ENCODE peak calls at places on chromosomes 5 and 9, in seven cellular contexts. K, I, N, R, Y, S and U are unnamed samples.

GRCh38 chr5:96885518-96886338 is 9.4 kb downstream of the ERAP2 start:
- DNase-seq in K (no peak), I (peak), N (no peak), R (no peak), Y (peak), S (no peak), U (peak)

GRCh38 chr9:77841739-77842386 is 189.7 kb downstream of the GNAQ start:
- DNase-seq in K (no peak), I (no peak), N (no peak), R (no peak), Y (no peak), S (no peak), U (no peak)

GRCh38 chr5:13831236-13831810 is 113.2 kb downstream of the DNAH5 start:
- DNase-seq in K (no peak), I (no peak), N (peak), R (no peak), Y (no peak), S (peak), U (no peak)

GRCh38 chr5:56564451-56565223 is 250.7 kb upstream of the MAP3K1 start:
- DNase-seq in K (no peak), I (no peak), N (no peak), R (no peak), Y (no peak), S (no peak), U (no peak)

GRCh38 chr9:135825435-135826187 is 81.7 kb downstream of the CAMSAP1 start:
- DNase-seq in K (no peak), I (no peak), N (no peak), R (no peak), Y (no peak), S (peak), U (no peak)

GRCh38 chr5:76953551-76954382 is 922 bp downstream of the CRHBP start:
- DNase-seq in K (no peak), I (no peak), N (peak), R (no peak), Y (no peak), S (peak), U (no peak)

GRCh38 chr5:35778259-35778769 is 78.4 kb upstream of the IL7R start:
- DNase-seq in K (no peak), I (no peak), N (no peak), R (no peak), Y (no peak), S (no peak), U (no peak)

GRCh38 chr5:76269259-76269958 is 133.7 kb upstream of the IQGAP2 start:
- DNase-seq in K (no peak), I (no peak), N (peak), R (no peak), Y (no peak), S (no peak), U (peak)

GRCh38 chr9:7115606-7116005 is 357.8 kb downstream of the KDM4C start:
- DNase-seq in K (no peak), I (no peak), N (no peak), R (no peak), Y (no peak), S (no peak), U (no peak)

GRCh38 chr9:120579139-120579749 is 723 bp downstream of the CDK5RAP2 start:
- DNase-seq in K (no peak), I (no peak), N (peak), R (no peak), Y (no peak), S (no peak), U (no peak)

GRCh38 chr9:84439253-84439652 is 98.7 kb upstream of the SLC28A3 start:
- DNase-seq in K (no peak), I (no peak), N (no peak), R (no peak), Y (no peak), S (no peak), U (no peak)

GRCh38 chr9:123544007-123544827 is 188.2 kb downstream of the CRB2 start:
- DNase-seq in K (no peak), I (no peak), N (peak), R (peak), Y (no peak), S (peak), U (no peak)

GRCh38 chr9:121196389-121196788 is 5.3 kb downstream of the RAB14 start:
- DNase-seq in K (no peak), I (no peak), N (no peak), R (no peak), Y (no peak), S (no peak), U (no peak)

GRCh38 chr5:42022383-42022782 is 97.3 kb downstream of the FBXO4 start:
- DNase-seq in K (no peak), I (no peak), N (no peak), R (no peak), Y (no peak), S (no peak), U (no peak)

GRCh38 chr9:132511191-132511999 is 71.0 kb upstream of the BARHL1 start:
- DNase-seq in K (no peak), I (no peak), N (no peak), R (no peak), Y (no peak), S (no peak), U (no peak)

GRCh38 chr9:97858826-97859225 is 5.8 kb downstream of the FOXE1 start:
- DNase-seq in K (no peak), I (no peak), N (no peak), R (no peak), Y (no peak), S (no peak), U (no peak)

GRCh38 chr9:117073539-117074336 is 341.1 kb downstream of the ASTN2 start:
- DNase-seq in K (no peak), I (no peak), N (peak), R (no peak), Y (no peak), S (peak), U (no peak)

GRCh38 chr5:180642181-180643140 is 6.9 kb downstream of the FLT4 start:
- DNase-seq in K (no peak), I (no peak), N (no peak), R (no peak), Y (no peak), S (no peak), U (no peak)

GRCh38 chr5:156411131-156411727 is 84.3 kb downstream of the SGCD start:
- DNase-seq in K (no peak), I (no peak), N (peak), R (no peak), Y (no peak), S (no peak), U (no peak)

GRCh38 chr9:89637787-89638186 is 33.0 kb downstream of the GADD45G start:
- DNase-seq in K (no peak), I (no peak), N (peak), R (no peak), Y (no peak), S (no peak), U (no peak)

GRCh38 chr9:97365634-97366033 is 46.3 kb upstream of the TDRD7 start:
- DNase-seq in K (no peak), I (no peak), N (no peak), R (no peak), Y (no peak), S (no peak), U (no peak)

GRCh38 chr5:93162201-93162654 is 418.8 kb downstream of the NR2F1-AS1 start:
- DNase-seq in K (no peak), I (no peak), N (peak), R (no peak), Y (no peak), S (no peak), U (no peak)

GRCh38 chr9:105385372-105385985 is 62.4 kb upstream of the FSD1L start:
- DNase-seq in K (peak), I (no peak), N (no peak), R (no peak), Y (no peak), S (peak), U (no peak)